ENCODE peak calls at places on chromosome 5, in nine cellular contexts. W is smooth muscle cell of the brain vasculature; K is uterus; Y is kidney; H is activated T-cell treated with anti-CD3 and anti-CD28 coated beads, Interleukin-2, amount 50 U/mL, for 72 hours; Q is renal cortical epithelial cell; E is OCI-M1; X is globus pallidus; D is activated gamma-delta T cell treated with Interleukin-2 at 50 U/mL for 16 hours. A is an unnamed sample.

GRCh38 chr5:114310666-114311065 is 51.2 kb upstream of the KCNN2 start:
- DNase-seq in W (no peak), K (no peak), Y (no peak), H (no peak), Q (no peak), E (no peak), X (no peak), D (no peak), A (no peak)

GRCh38 chr5:86797677-86798076 is 179.9 kb downstream of the COX7C start:
- DNase-seq in W (no peak), K (no peak), Y (no peak), H (no peak), Q (peak; percentile 11), E (no peak), X (no peak), D (no peak), A (no peak)

GRCh38 chr5:4361626-4362281 is 766.1 kb downstream of the IRX1 start:
- DNase-seq in W (no peak), K (no peak), Y (no peak), H (no peak), Q (no peak), E (no peak), X (no peak), D (no peak), A (no peak)

GRCh38 chr5:39446231-39446630 is 21.5 kb upstream of the DAB2 start:
- DNase-seq in W (no peak), K (no peak), Y (no peak), H (no peak), Q (no peak), E (no peak), X (no peak), D (no peak), A (no peak)

GRCh38 chr5:12522116-12522515 is 617.9 kb upstream of the CTNND2 start:
- DNase-seq in W (no peak), K (no peak), Y (no peak), H (no peak), Q (no peak), E (no peak), X (no peak), D (no peak), A (no peak)

GRCh38 chr5:159017787-159018186 is 81.9 kb downstream of the EBF1 start:
- DNase-seq in W (no peak), K (peak; percentile 77), Y (peak; percentile 92), H (peak; percentile 4), Q (peak; percentile 36), E (peak; percentile 24), X (no peak), D (no peak), A (no peak)

GRCh38 chr5:109005611-109006010 is 257.9 kb downstream of the FER start:
- DNase-seq in W (no peak), K (no peak), Y (no peak), H (no peak), Q (no peak), E (no peak), X (no peak), D (no peak), A (no peak)

GRCh38 chr5:160166069-160166972 is 47.1 kb upstream of the PWWP2A start:
- DNase-seq in W (no peak), K (no peak), Y (no peak), H (no peak), Q (no peak), E (no peak), X (no peak), D (no peak), A (no peak)

GRCh38 chr5:143495124-143495523 is 91.6 kb upstream of the NR3C1 start:
- DNase-seq in W (no peak), K (no peak), Y (no peak), H (no peak), Q (peak; percentile 74), E (peak; percentile 28), X (no peak), D (no peak), A (no peak)

GRCh38 chr5:132662925-132663770 is 5.2 kb downstream of the IL13 start:
- DNase-seq in W (no peak), K (no peak), Y (no peak), H (peak; percentile 80), Q (no peak), E (peak; percentile 52), X (no peak), D (no peak), A (peak; percentile 30)

GRCh38 chr5:137833463-137833862 is 34.2 kb upstream of the MYOT start:
- DNase-seq in W (no peak), K (peak; percentile 22), Y (no peak), H (no peak), Q (peak; percentile 97), E (no peak), X (no peak), D (no peak), A (no peak)

GRCh38 chr5:71907001-71907564 is 188.0 kb downstream of the CARTPT start:
- DNase-seq in W (no peak), K (no peak), Y (no peak), H (no peak), Q (no peak), E (no peak), X (no peak), D (no peak), A (no peak)

GRCh38 chr5:93572773-93573626 is 8.0 kb downstream of the NR2F1-AS1 start:
- DNase-seq in W (no peak), K (peak; percentile 18), Y (peak; percentile 69), H (no peak), Q (no peak), E (no peak), X (no peak), D (no peak), A (no peak)

GRCh38 chr5:151125421-151125820 is 32.2 kb downstream of the ANXA6 start:
- DNase-seq in W (no peak), K (no peak), Y (no peak), H (no peak), Q (no peak), E (peak; percentile 10), X (no peak), D (no peak), A (peak; percentile 25)

GRCh38 chr5:62017092-62017491 is 288.9 kb upstream of the KIF2A start:
- DNase-seq in W (no peak), K (no peak), Y (no peak), H (no peak), Q (no peak), E (no peak), X (no peak), D (no peak), A (no peak)

GRCh38 chr5:17343675-17344074 is 126.2 kb downstream of the BASP1 start:
- DNase-seq in W (peak; percentile 83), K (no peak), Y (no peak), H (no peak), Q (peak; percentile 73), E (peak; percentile 77), X (no peak), D (no peak), A (no peak)

GRCh38 chr5:40441733-40442132 is 238.0 kb upstream of the PTGER4 start:
- DNase-seq in W (no peak), K (no peak), Y (no peak), H (peak; percentile 42), Q (no peak), E (no peak), X (no peak), D (peak; percentile 10), A (peak; percentile 37)

GRCh38 chr5:90940227-90940995 is 381.8 kb downstream of the ADGRV1 start:
- DNase-seq in W (no peak), K (no peak), Y (peak; percentile 64), H (peak; percentile 57), Q (peak; percentile 83), E (peak; percentile 46), X (peak; percentile 3), D (no peak), A (peak; percentile 32)

GRCh38 chr5:108345541-108346171 is 36.2 kb downstream of the FBXL17 start:
- DNase-seq in W (peak; percentile 6), K (no peak), Y (no peak), H (no peak), Q (peak; percentile 63), E (peak; percentile 76), X (peak; percentile 54), D (no peak), A (peak; percentile 31)

GRCh38 chr5:137283801-137284200 is 215.3 kb downstream of the SPOCK1 start:
- DNase-seq in W (no peak), K (no peak), Y (no peak), H (no peak), Q (no peak), E (no peak), X (no peak), D (no peak), A (no peak)

GRCh38 chr5:90709323-90710148 is 150.9 kb downstream of the ADGRV1 start:
- DNase-seq in W (no peak), K (no peak), Y (no peak), H (peak; percentile 4), Q (peak; percentile 48), E (peak; percentile 74), X (peak; percentile 31), D (no peak), A (no peak)

GRCh38 chr5:442335-443238 is at the start of gene EXOC3:
- DNase-seq in W (no peak), K (peak; percentile 72), Y (peak; percentile 92), H (peak; percentile 80), Q (no peak), E (peak; percentile 85), X (peak; percentile 56), D (peak; percentile 73), A (peak; percentile 69)

GRCh38 chr5:136006767-136007251 is 22.0 kb upstream of the TGFBI start:
- DNase-seq in W (no peak), K (no peak), Y (no peak), H (no peak), Q (peak; percentile 85), E (no peak), X (no peak), D (no peak), A (no peak)

GRCh38 chr5:56409331-56410190 is 176.4 kb upstream of the ANKRD55 start:
- DNase-seq in W (no peak), K (no peak), Y (no peak), H (no peak), Q (peak; percentile 79), E (peak; percentile 20), X (peak; percentile 75), D (no peak), A (no peak)

GRCh38 chr5:172637122-172637580 is 3.9 kb upstream of the NEURL1B start:
- DNase-seq in W (no peak), K (peak; percentile 20), Y (no peak), H (no peak), Q (peak; percentile 10), E (no peak), X (no peak), D (no peak), A (no peak)

GRCh38 chr5:64929833-64930232 is 161.1 kb downstream of the CWC27 start:
- DNase-seq in W (no peak), K (no peak), Y (no peak), H (no peak), Q (no peak), E (no peak), X (no peak), D (no peak), A (no peak)

GRCh38 chr5:142445266-142445665 is 120.4 kb upstream of the SPRY4 start:
- DNase-seq in W (no peak), K (no peak), Y (no peak), H (no peak), Q (no peak), E (no peak), X (no peak), D (no peak), A (no peak)

GRCh38 chr5:77957-78804 is 13.8 kb upstream of the PLEKHG4B start:
- DNase-seq in W (no peak), K (no peak), Y (peak; percentile 53), H (peak; percentile 38), Q (no peak), E (peak; percentile 42), X (no peak), D (no peak), A (peak; percentile 6)

GRCh38 chr5:9932770-9933169 is 302.6 kb upstream of the TAS2R1 start:
- DNase-seq in W (no peak), K (no peak), Y (no peak), H (no peak), Q (peak; percentile 54), E (no peak), X (no peak), D (no peak), A (no peak)

GRCh38 chr5:1212881-1213280 is 11.5 kb downstream of the SLC6A19 start:
- DNase-seq in W (no peak), K (no peak), Y (peak; percentile 66), H (no peak), Q (no peak), E (no peak), X (no peak), D (no peak), A (peak; percentile 26)

GRCh38 chr5:167049043-167049663 is 1242.3 kb upstream of the WWC1 start:
- DNase-seq in W (no peak), K (no peak), Y (no peak), H (peak; percentile 0), Q (peak; percentile 63), E (peak; percentile 78), X (peak; percentile 51), D (no peak), A (no peak)